ENCODE peak calls at places on chromosome 7, in nine cellular contexts. O is tibial nerve; S is HFFc6; B is fibroblast of the aortic adventitia; M is transverse colon; C is NB4; I is CD8-positive, alpha-beta T cell; Z is heart left ventricle; Q is coronary artery. L is an unnamed sample.

GRCh38 chr7:123747620-123748141 is 1.1 kb downstream of the WASL start:
- DNase-seq in O (peak), C (peak), B (peak), Z (peak), I (peak), Q (peak), M (peak), S (peak), L (peak)

GRCh38 chr7:73909051-73909941 is 48.3 kb downstream of the TMEM270 start:
- DNase-seq in B (no peak), C (peak), I (no peak), Z (no peak), S (no peak), M (no peak), O (no peak), Q (no peak), L (no peak)

GRCh38 chr7:30674876-30675275 is 7.4 kb downstream of the CRHR2 start:
- DNase-seq in S (no peak), Z (no peak), C (no peak), M (no peak), B (no peak), O (no peak), I (no peak), Q (no peak), L (no peak)

GRCh38 chr7:117143580-117143979 is 179.3 kb downstream of the WNT2 start:
- DNase-seq in Q (no peak), B (no peak), S (peak), Z (no peak), I (no peak), O (no peak), M (no peak), C (no peak), L (no peak)

GRCh38 chr7:16891338-16891737 is 9.6 kb upstream of the AGR3 start:
- DNase-seq in M (peak), I (peak), S (peak), Z (no peak), C (peak), B (peak), Q (no peak), O (no peak), L (peak)

GRCh38 chr7:134452419-134452827 is 6.5 kb downstream of the AKR1B1 start:
- DNase-seq in O (no peak), B (no peak), I (no peak), C (no peak), Q (no peak), Z (no peak), M (no peak), S (no peak), L (no peak)

GRCh38 chr7:98315318-98315993 is 34.0 kb downstream of the BRI3 start:
- DNase-seq in O (no peak), C (no peak), Z (no peak), M (no peak), Q (no peak), I (no peak), S (no peak), B (no peak), L (no peak)

GRCh38 chr7:122561326-122561725 is 137.6 kb downstream of the RNF133 start:
- DNase-seq in S (no peak), M (no peak), Z (no peak), Q (no peak), B (no peak), O (no peak), I (no peak), C (no peak), L (no peak)

GRCh38 chr7:50369408-50370026 is 65.0 kb downstream of the IKZF1 start:
- DNase-seq in B (no peak), S (peak), Z (no peak), I (peak), C (peak), Q (no peak), M (no peak), O (no peak), L (no peak)

GRCh38 chr7:86970547-86970946 is 88.9 kb downstream of the ELAPOR2 start:
- DNase-seq in I (no peak), C (no peak), Q (no peak), S (no peak), M (no peak), Z (no peak), B (no peak), O (no peak), L (no peak)

GRCh38 chr7:152459724-152460251 is 24.0 kb upstream of the KMT2C start:
- DNase-seq in I (no peak), M (peak), Z (no peak), B (no peak), C (peak), S (peak), Q (no peak), O (no peak), L (no peak)

GRCh38 chr7:17640730-17641377 is 299.4 kb downstream of the SNX13 start:
- DNase-seq in S (peak), B (peak), M (no peak), I (no peak), C (peak), Q (no peak), O (no peak), Z (no peak), L (peak)

GRCh38 chr7:83040454-83040853 is 122.2 kb downstream of the PCLO start:
- DNase-seq in C (peak), I (no peak), S (no peak), O (no peak), B (no peak), Z (no peak), M (no peak), Q (no peak), L (no peak)

GRCh38 chr7:24143547-24143946 is 140.4 kb upstream of the NPY start:
- DNase-seq in Q (no peak), O (no peak), Z (no peak), S (no peak), B (no peak), M (no peak), I (no peak), C (no peak), L (no peak)

GRCh38 chr7:92904292-92905131 is 68.1 kb upstream of the CDK6 start:
- DNase-seq in Z (no peak), O (no peak), Q (no peak), B (peak), C (peak), S (peak), M (no peak), I (peak), L (peak)

GRCh38 chr7:133484135-133484534 is 231.3 kb downstream of the EXOC4 start:
- DNase-seq in I (peak), O (no peak), C (peak), Q (no peak), Z (no peak), B (no peak), S (no peak), M (no peak), L (no peak)

GRCh38 chr7:79199961-79200360 is 253.5 kb downstream of the MAGI2 start:
- DNase-seq in B (peak), C (no peak), M (no peak), S (peak), O (no peak), I (no peak), Q (no peak), Z (no peak), L (no peak)

GRCh38 chr7:45881759-45882464 is 6.4 kb upstream of the IGFBP1 start:
- DNase-seq in Z (no peak), M (no peak), I (no peak), Q (peak), S (peak), O (no peak), B (peak), C (peak), L (no peak)

GRCh38 chr7:129351320-129351719 is 82.9 kb upstream of the STRIP2 start:
- DNase-seq in C (no peak), O (no peak), B (peak), M (no peak), S (no peak), I (no peak), Z (no peak), Q (no peak), L (no peak)

GRCh38 chr7:778271-778967 is 51.3 kb upstream of the PRKAR1B start:
- DNase-seq in M (no peak), I (no peak), Q (no peak), Z (peak), C (no peak), O (no peak), S (no peak), B (no peak), L (no peak)

GRCh38 chr7:16092711-16093110 is 328.6 kb downstream of the CRPPA start:
- DNase-seq in C (no peak), O (no peak), Z (no peak), M (no peak), S (no peak), Q (no peak), B (no peak), I (no peak), L (no peak)

GRCh38 chr7:151837285-151838042 is 39.5 kb downstream of the PRKAG2 start:
- DNase-seq in I (no peak), S (no peak), O (no peak), B (no peak), Z (no peak), Q (no peak), C (no peak), M (no peak), L (no peak)

GRCh38 chr7:12951397-12951801 is 264.0 kb downstream of the ARL4A start:
- DNase-seq in Z (no peak), S (peak), B (peak), O (no peak), Q (no peak), I (no peak), M (no peak), C (no peak), L (peak)

GRCh38 chr7:110922906-110923305 is 168.0 kb upstream of the LRRN3 start:
- DNase-seq in Q (no peak), I (no peak), S (peak), B (peak), M (no peak), Z (no peak), O (no peak), C (no peak), L (peak)

GRCh38 chr7:24717247-24717622 is 40.0 kb downstream of the GSDME start:
- DNase-seq in M (no peak), I (no peak), B (no peak), Z (no peak), O (no peak), Q (no peak), S (no peak), C (no peak), L (no peak)

GRCh38 chr7:100015232-100016208 is at the start of gene ZKSCAN1:
- DNase-seq in B (peak), Q (peak), Z (peak), S (peak), C (peak), I (peak), M (peak), O (peak), L (peak)

GRCh38 chr7:27723086-27723485 is 16.9 kb upstream of the TAX1BP1 start:
- DNase-seq in B (no peak), C (peak), O (no peak), Q (no peak), Z (no peak), I (no peak), M (no peak), S (no peak), L (peak)

GRCh38 chr7:39683216-39683845 is 60.0 kb downstream of the RALA start:
- DNase-seq in O (no peak), M (no peak), B (peak), Z (no peak), Q (no peak), C (no peak), S (peak), I (no peak), L (no peak)

GRCh38 chr7:84237533-84238173 is 43.1 kb upstream of the SEMA3A start:
- DNase-seq in O (no peak), I (no peak), S (peak), M (no peak), B (peak), Z (no peak), C (no peak), Q (no peak), L (no peak)

GRCh38 chr7:85972504-85973141 is 671.1 kb upstream of the GRM3 start:
- DNase-seq in Q (no peak), Z (peak), O (no peak), I (no peak), S (no peak), B (no peak), C (no peak), M (no peak), L (no peak)

GRCh38 chr7:95636140-95636539 is 39.8 kb upstream of the PDK4 start:
- DNase-seq in S (no peak), Z (no peak), M (no peak), Q (no peak), B (no peak), O (no peak), I (no peak), C (no peak), L (no peak)

GRCh38 chr7:73827568-73828106 is 3.2 kb upstream of the CLDN4 start:
- DNase-seq in M (peak), Z (peak), O (no peak), I (no peak), C (no peak), B (no peak), S (no peak), Q (no peak), L (peak)

GRCh38 chr7:134691820-134692705 is 45.4 kb downstream of the BPGM start:
- DNase-seq in I (no peak), Q (no peak), M (no peak), O (no peak), B (peak), Z (no peak), C (no peak), S (peak), L (no peak)

GRCh38 chr7:130853503-130854279 is 119.7 kb upstream of the KLF14 start:
- DNase-seq in Q (no peak), C (no peak), Z (no peak), M (no peak), I (no peak), S (peak), O (no peak), B (peak), L (peak)
- TF ChIP-seq CTCF in Q (no peak), C (no peak), Z (no peak), M (no peak), I (no peak), S (peak), O (no peak), B (no peak), L (no peak)

GRCh38 chr7:155844019-155844453 is 31.8 kb upstream of the SHH start:
- DNase-seq in Q (no peak), C (no peak), M (peak), Z (peak), B (no peak), S (no peak), O (no peak), I (no peak), L (peak)
- TF ChIP-seq CTCF in Q (no peak), C (no peak), M (peak), Z (no peak), B (no peak), S (no peak), O (no peak), I (no peak), L (no peak)

GRCh38 chr7:142152076-142152475 is 40.6 kb downstream of the MGAM2 start:
- DNase-seq in O (no peak), M (no peak), C (no peak), S (no peak), I (no peak), Q (no peak), Z (no peak), B (no peak), L (no peak)

GRCh38 chr7:142150869-142151268 is 39.4 kb downstream of the MGAM2 start:
- DNase-seq in M (no peak), B (no peak), Z (no peak), O (no peak), C (no peak), S (no peak), I (no peak), Q (no peak), L (no peak)

GRCh38 chr7:142158741-142159496 is 47.4 kb downstream of the MGAM2 start:
- DNase-seq in Q (no peak), Z (no peak), S (no peak), C (no peak), M (no peak), I (no peak), B (no peak), O (no peak), L (no peak)

DNA sequence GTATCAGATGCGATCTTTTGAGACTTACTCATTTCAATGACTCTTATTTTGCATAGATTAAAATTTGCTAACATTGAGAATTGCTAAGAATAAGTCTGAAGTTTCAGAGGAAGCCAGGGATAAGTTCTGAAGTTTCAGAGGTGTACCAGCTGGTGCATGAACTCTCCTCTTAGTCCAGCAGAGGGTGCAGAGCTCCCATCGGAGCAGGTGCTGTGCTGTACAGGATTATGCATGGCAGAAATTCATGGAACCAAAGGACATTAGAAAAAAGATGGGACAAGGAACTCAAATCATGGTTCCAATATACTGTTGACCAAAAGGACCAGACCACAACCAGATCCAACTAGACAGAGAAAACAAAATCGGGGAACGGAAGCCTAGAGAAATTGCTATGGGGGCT is 41.9 kb downstream of the MGAM2 start:
- DNase-seq in B (no peak), O (no peak), C (peak), S (no peak), Q (no peak), Z (no peak), I (no peak), M (peak), L (peak)
- TF ChIP-seq CTCF in B (peak), O (no peak), C (peak), S (peak), Q (no peak), Z (no peak), I (no peak), M (no peak), L (no peak)

GRCh38 chr7:3695602-3696001 is 394.6 kb downstream of the SDK1 start:
- DNase-seq in M (no peak), Z (no peak), B (no peak), S (no peak), C (no peak), I (no peak), O (no peak), Q (no peak), L (peak)
- TF ChIP-seq CTCF in M (peak), Z (no peak), B (no peak), S (no peak), C (no peak), I (no peak), O (no peak), Q (no peak), L (peak)

GRCh38 chr7:20330797-20331230 is at the start of gene ITGB8:
- DNase-seq in Q (no peak), Z (peak), I (no peak), S (no peak), M (no peak), B (no peak), O (no peak), C (no peak), L (no peak)

GRCh38 chr7:20331912-20332317 is 1.2 kb downstream of the ITGB8 start:
- DNase-seq in B (no peak), O (no peak), C (no peak), S (no peak), M (no peak), Z (no peak), Q (no peak), I (no peak), L (peak)

GRCh38 chr7:20330176-20330796 is 414 bp upstream of the ITGB8 start:
- DNase-seq in B (peak), O (peak), S (peak), M (peak), Z (peak), Q (peak), I (peak), C (peak), L (peak)

GRCh38 chr7:20329389-20330175 is 1.1 kb upstream of the ITGB8 start:
- DNase-seq in C (peak), O (peak), S (peak), I (no peak), Q (no peak), Z (peak), B (peak), M (peak), L (peak)

DNA sequence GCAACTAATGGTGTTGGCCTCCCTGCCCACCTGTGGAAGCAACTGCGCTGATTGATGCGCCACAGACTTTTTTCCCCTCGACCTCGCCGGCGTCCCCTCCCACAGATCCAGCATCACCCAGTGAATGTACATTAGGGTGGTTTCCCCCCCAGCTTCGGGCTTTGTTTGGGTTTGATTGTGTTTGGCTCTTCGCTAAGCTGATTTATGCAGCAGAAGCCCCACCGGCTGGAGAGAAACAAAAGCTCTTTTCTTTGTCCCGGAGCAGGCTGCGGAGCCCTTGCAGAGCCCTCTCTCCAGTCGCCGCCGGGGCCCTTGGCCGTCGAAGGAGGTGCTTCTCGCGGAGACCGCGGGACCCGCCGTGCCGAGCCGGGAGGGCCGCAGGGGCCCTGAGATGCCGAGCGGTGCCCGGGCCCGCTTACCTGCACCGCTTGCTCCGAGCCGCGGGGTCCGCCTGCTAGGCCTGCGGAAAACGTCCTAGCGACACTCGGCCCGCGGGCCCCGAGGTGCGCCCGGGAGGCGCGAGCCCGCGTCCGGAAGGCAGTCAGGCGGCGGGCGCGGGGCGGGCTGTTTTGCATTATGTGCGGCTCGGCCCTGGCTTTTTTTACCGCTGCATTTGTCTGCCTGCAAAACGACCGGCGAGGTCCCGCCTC is 656 bp downstream of the ITGB8 start:
- DNase-seq in Z (peak), M (peak), O (peak), B (no peak), C (peak), I (peak), S (no peak), Q (no peak), L (no peak)
- TF ChIP-seq CTCF in Z (no peak), M (no peak), O (no peak), B (no peak), C (no peak), I (no peak), S (no peak), Q (no peak), L (no peak)

DNA sequence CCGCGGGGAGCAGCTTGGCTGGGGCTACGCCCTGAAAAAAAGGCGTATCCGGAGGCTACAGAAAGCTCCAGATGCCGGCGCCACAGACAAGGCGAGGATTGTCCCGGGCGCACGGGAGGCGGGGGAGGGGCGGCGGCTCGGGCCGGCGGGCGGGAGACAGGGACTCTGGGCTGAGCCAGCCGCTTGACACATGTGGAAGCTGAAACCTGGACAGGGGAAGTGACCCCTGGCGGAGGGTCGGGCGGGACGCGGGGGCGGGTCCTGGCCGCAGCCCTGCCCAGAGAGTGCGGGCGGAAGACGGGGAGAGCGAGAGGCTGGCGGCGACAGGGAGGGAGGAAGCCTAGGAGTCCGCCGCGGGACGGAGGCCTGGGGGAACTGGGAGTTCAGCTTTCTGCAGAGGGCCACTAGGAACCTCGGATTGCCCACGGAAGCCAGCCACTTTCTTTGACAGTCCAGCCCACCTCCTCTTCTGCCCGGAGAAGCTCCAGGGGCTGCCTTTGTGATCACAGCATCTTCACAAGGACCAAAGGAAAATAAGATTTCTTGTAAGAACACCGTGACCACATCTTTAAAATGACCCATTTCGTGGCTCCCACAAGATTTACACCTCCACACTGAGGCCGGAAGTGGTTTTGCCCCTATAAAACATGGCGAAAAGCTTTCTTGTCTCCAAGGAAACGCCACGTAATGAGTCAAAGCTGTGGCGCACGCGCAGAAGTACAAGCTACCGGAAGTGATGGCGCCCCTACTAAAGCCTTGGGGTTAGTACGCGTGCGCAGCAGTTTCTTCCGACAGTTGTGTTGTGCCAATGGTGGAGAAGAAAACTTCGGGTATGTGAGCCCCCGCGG is at the start of the genes PLOD3 and ZNHIT1:
- DNase-seq in I (peak), O (peak), Q (peak), S (peak), M (peak), Z (peak), B (peak), C (peak), L (peak)
- TF ChIP-seq CTCF in I (no peak), O (no peak), Q (no peak), S (peak), M (peak), Z (no peak), B (peak), C (no peak), L (peak)

L was measured in Calu3.